ENCODE peak calls at places on chromosomes 7 and 10, in seven cellular contexts. Z, B, E, K, I, T and X are unnamed samples.

GRCh38 chr10:82190432-82191260 is 315.7 kb downstream of the NRG3 start:
- DNase-seq in I (no peak), K (no peak), Z (no peak), T (no peak), E (no peak), B (no peak), X (no peak)

GRCh38 chr7:22269963-22270362 is 87.0 kb downstream of the RAPGEF5 start:
- DNase-seq in Z (no peak), B (no peak), E (no peak), K (peak), T (no peak), I (no peak), X (no peak)

GRCh38 chr7:26633557-26633956 is 230.8 kb downstream of the SKAP2 start:
- DNase-seq in K (no peak), E (no peak), I (no peak), T (no peak), Z (no peak), B (no peak), X (no peak)

GRCh38 chr10:27742926-27743735 is 2.5 kb downstream of the MKX start:
- DNase-seq in E (peak), Z (peak), T (no peak), K (peak), I (peak), B (peak), X (no peak)

GRCh38 chr10:72223743-72224101 is 7.6 kb upstream of the ASCC1 start:
- DNase-seq in I (no peak), Z (no peak), B (no peak), T (no peak), K (no peak), E (peak), X (peak)

GRCh38 chr7:125636320-125636962 is 706.8 kb upstream of the POT1 start:
- DNase-seq in T (no peak), Z (no peak), I (no peak), B (no peak), E (no peak), K (no peak), X (no peak)

GRCh38 chr10:69657866-69658265 is 27.8 kb downstream of the FAM241B start:
- DNase-seq in I (no peak), Z (no peak), E (no peak), K (no peak), T (no peak), B (no peak), X (no peak)

GRCh38 chr10:128898916-128899195 is 568.2 kb upstream of the MGMT start:
- DNase-seq in T (no peak), B (no peak), Z (no peak), I (no peak), E (no peak), K (no peak), X (no peak)

GRCh38 chr7:48875300-48875916 is 48.9 kb upstream of the CDC14C start:
- DNase-seq in E (no peak), K (no peak), T (peak), B (peak), Z (peak), I (peak), X (no peak)

GRCh38 chr7:79653136-79653631 is 199.7 kb upstream of the MAGI2 start:
- DNase-seq in B (no peak), Z (no peak), I (no peak), K (no peak), T (no peak), E (no peak), X (no peak)

GRCh38 chr7:79652619-79653018 is 199.2 kb upstream of the MAGI2 start:
- DNase-seq in E (no peak), B (no peak), T (no peak), Z (no peak), I (no peak), K (no peak), X (no peak)

GRCh38 chr7:79658304-79658703 is 204.8 kb upstream of the MAGI2 start:
- DNase-seq in K (no peak), T (no peak), I (no peak), Z (no peak), B (no peak), E (no peak), X (no peak)
- TF ChIP-seq CTCF in K (no peak), T (no peak), I (no peak), Z (no peak), B (no peak), E (no peak), X (no peak)

GRCh38 chr10:49417311-49418052 is 21.6 kb upstream of the DRGX start:
- DNase-seq in I (no peak), T (no peak), K (no peak), B (peak), E (no peak), Z (no peak), X (no peak)

GRCh38 chr10:49418053-49418326 is 22.1 kb upstream of the DRGX start:
- DNase-seq in Z (no peak), I (no peak), K (no peak), T (no peak), E (no peak), B (no peak), X (no peak)

GRCh38 chr10:49419005-49419404 is 23.1 kb upstream of the DRGX start:
- DNase-seq in E (no peak), I (no peak), T (no peak), B (no peak), K (no peak), Z (peak), X (no peak)

GRCh38 chr10:49415846-49416245 is 20.0 kb upstream of the DRGX start:
- DNase-seq in I (no peak), E (no peak), B (no peak), K (no peak), Z (no peak), T (no peak), X (no peak)

DNA sequence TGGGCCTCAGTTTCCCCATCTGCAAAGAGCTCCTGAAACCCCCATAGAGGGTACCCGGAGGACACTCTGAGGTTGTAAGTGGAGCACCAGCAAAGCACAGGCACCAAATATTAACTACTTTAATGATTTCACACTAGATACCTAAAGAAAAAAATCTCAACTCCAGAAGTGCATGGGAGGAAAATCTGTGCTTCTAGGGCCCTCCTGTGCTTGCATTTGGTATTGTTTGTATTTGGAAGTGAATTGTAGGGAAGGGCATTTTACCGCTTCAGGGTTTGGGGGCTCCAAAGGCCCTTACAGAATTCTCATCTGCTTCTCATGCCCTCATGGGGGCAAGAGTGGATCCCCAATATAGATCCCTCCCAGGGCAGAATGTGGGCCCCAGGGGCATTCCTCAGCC is 22.4 kb upstream of the DRGX start:
- DNase-seq in E (no peak), Z (no peak), B (no peak), K (no peak), I (no peak), T (no peak), X (no peak)
- TF ChIP-seq CTCF in E (no peak), Z (no peak), B (no peak), K (no peak), I (no peak), T (no peak), X (peak)

GRCh38 chr10:37535459-37536246 is 321.8 kb downstream of the ZNF248 start:
- DNase-seq in Z (no peak), I (peak), E (no peak), B (no peak), K (no peak), T (no peak), X (no peak)

DNA sequence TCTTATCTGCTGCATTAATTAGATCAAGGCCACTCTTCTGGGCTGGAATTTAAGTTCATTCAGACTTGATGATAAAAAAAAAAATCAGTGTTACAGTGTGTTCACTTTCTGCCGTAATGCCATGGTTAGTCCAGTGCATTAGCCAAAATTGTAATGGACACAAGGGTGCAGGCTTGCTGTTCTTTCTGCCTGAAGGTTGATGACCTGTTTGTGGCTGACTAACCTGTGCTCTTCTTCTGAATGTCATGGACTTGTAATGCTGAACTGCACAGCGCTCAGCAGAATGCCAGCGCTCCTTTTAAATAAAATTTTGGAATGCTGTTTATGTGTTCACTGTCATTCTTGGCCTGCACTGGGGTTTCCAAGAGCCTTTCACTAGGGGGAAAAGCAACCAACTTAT is 323.2 kb downstream of the ZNF248 start:
- DNase-seq in B (no peak), E (no peak), T (no peak), K (no peak), Z (no peak), I (no peak), X (no peak)
- TF ChIP-seq CTCF in B (no peak), E (no peak), T (no peak), K (no peak), Z (no peak), I (no peak), X (no peak)

DNA sequence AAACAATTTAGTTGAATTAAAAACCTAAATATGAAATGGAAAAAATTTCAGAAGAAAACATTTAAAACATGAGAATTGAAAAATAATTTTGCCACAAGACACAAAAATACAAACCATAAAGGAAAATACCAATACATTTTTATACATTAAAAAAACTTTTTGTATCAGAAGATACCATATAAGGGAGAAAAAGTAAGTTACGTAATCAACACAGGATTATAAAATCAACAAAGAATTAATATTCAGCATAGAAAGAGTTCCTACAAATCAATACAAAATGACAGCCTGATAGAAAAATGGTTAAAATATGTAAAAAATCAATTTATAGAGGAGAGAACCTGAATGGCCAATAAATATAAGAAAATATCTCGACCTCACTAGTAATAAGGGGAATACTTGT is 16.6 kb upstream of the SAMD9L start:
- DNase-seq in E (no peak), B (no peak), I (no peak), T (no peak), Z (no peak), K (no peak), X (no peak)
- TF ChIP-seq CTCF in E (no peak), B (no peak), I (no peak), T (no peak), Z (no peak), K (no peak), X (no peak)

DNA sequence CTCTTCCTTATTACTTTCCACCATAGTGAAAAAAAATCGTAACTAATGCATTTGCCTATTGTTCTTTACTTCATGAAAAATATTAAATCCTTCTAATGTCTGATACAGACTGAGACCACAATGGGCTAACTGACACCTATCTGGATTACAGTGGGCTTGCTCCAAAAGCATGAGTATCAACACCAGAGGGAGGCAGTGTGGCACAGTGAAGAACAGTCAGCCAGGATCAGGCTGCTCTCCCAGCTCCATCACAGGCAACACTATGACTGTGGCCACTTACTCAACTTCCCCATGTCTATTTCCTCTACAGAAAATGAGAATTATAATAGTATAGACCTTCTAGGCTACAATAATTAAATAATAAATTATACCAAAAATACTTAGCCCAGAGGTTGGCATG is 97.2 kb downstream of the SLC25A13 start:
- DNase-seq in T (no peak), I (peak), E (no peak), Z (no peak), K (no peak), B (no peak), X (no peak)
- TF ChIP-seq CTCF in T (no peak), I (peak), E (no peak), Z (no peak), K (no peak), B (no peak), X (peak)